ENCODE peak calls at places on chromosomes 1 and 21, in seven cellular contexts. C is IMR-90, L is H9, P is neuronal stem cell, Q is mesendoderm, O is mesenchymal stem cell, N is trophoblast cell. I is an unnamed sample.

GRCh38 chr1:204267191-204267601 is 53.4 kb upstream of the GOLT1A start:
- DNase-seq in Q (no peak), N (no peak), O (no peak), L (no peak), C (no peak), P (no peak), I (no peak)

GRCh38 chr21:41121785-41122415 is 46.1 kb upstream of the BACE2 start:
- DNase-seq in P (peak; percentile 78), N (peak; percentile 92), O (no peak), C (peak; percentile 63), Q (peak; percentile 90), L (peak; percentile 87), I (peak; percentile 56)

GRCh38 chr1:23103001-23103879 is 65.4 kb downstream of the LUZP1 start:
- DNase-seq in L (no peak), C (peak; percentile 63), N (no peak), O (peak; percentile 65), Q (no peak), P (no peak), I (no peak)

GRCh38 chr1:38671221-38671620 is 188.4 kb downstream of the RRAGC start:
- DNase-seq in N (no peak), O (no peak), P (no peak), L (peak; percentile 1), Q (no peak), C (no peak), I (no peak)

GRCh38 chr1:145960468-145961108 is 2.8 kb upstream of the LIX1L start:
- DNase-seq in N (peak; percentile 56), Q (peak; percentile 91), L (peak; percentile 92), O (peak; percentile 83), C (peak; percentile 51), P (peak; percentile 73), I (peak; percentile 92)

GRCh38 chr1:96973605-96974004 is 252.0 kb downstream of the PTBP2 start:
- DNase-seq in C (peak; percentile 33), P (no peak), O (no peak), Q (no peak), N (no peak), L (no peak), I (no peak)

GRCh38 chr1:65165269-65166002 is 17.4 kb downstream of the AK4 start:
- DNase-seq in Q (peak; percentile 52), C (no peak), L (peak; percentile 63), O (no peak), P (no peak), N (no peak), I (no peak)

GRCh38 chr1:205258313-205259176 is 30.8 kb downstream of the TMCC2 start:
- DNase-seq in L (no peak), C (peak; percentile 51), N (peak; percentile 27), O (peak; percentile 76), P (no peak), Q (peak; percentile 42), I (no peak)

GRCh38 chr1:22930235-22930912 is 42.3 kb downstream of the LACTBL1 start:
- DNase-seq in P (peak; percentile 75), C (peak; percentile 17), Q (peak; percentile 77), N (peak; percentile 23), O (peak; percentile 51), L (peak; percentile 84), I (peak; percentile 95)

GRCh38 chr21:17780539-17780938 is 38.6 kb downstream of the C21orf91 start:
- DNase-seq in P (no peak), Q (peak; percentile 8), N (peak; percentile 61), C (no peak), O (no peak), L (no peak), I (no peak)

DNA sequence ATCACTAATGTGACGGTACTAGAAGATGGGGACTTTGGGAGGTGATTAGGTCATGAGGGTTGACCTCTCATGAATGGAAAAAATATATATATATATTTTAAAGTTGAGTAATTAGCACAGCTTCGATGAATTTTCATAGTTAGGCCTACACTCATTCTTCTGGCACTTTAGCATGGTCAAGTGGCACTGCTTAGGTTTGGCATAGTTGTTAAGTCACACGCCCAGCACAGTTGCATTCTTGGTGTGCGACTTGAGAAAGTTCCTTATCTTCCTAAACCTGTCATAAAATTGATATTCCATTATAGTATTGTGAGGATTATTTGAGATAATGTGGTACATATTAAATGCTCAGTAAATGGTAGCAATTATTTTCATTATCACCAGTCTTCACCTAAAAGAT is 47.7 kb downstream of the MAN1A2 start:
- DNase-seq in N (no peak), C (no peak), P (no peak), Q (no peak), O (no peak), L (no peak), I (no peak)
- H2BK5ac ChIP-seq in N (no peak overlapping the region), C (no peak overlapping the region), P (no peak overlapping the region), Q (no peak overlapping the region), O (no peak overlapping the region), L (no peak overlapping the region), I (no peak overlapping the region)

GRCh38 chr1:75338974-75339483 is 204.8 kb downstream of the LHX8 start:
- DNase-seq in C (no peak), N (no peak), O (peak; percentile 13), Q (no peak), P (no peak), L (no peak), I (no peak)

GRCh38 chr1:75330633-75331032 is 196.4 kb downstream of the LHX8 start:
- DNase-seq in C (no peak), P (no peak), Q (no peak), N (no peak), O (peak; percentile 3), L (no peak), I (no peak)

DNA sequence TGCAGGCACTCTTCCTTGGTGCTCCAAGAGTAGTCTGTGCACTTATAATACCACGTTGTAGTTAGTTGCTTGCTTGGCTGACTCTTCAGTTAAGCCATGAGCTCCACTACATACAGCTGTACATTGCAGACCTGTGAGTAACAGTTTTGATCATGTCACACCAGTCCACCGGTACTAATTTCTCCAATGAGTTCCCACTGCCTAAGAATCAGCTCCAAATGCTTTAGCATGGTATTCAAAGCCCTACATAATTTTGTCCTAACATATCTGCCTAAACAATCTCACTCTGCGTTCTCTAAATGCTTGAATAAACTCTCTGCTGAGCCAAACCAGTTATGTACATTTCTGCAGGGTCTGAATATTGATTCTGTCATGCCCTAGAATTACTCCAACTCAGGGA is 200.7 kb downstream of the LHX8 start:
- DNase-seq in N (peak; percentile 75), O (no peak), P (no peak), L (no peak), Q (no peak), C (no peak), I (no peak)
- H2BK5ac ChIP-seq in N (no peak overlapping the region), O (no peak overlapping the region), P (no peak overlapping the region), L (no peak overlapping the region), Q (no peak overlapping the region), C (no peak overlapping the region), I (no peak overlapping the region)

GRCh38 chr1:246959944-246960693 is 28.4 kb upstream of the AHCTF1 start:
- DNase-seq in L (no peak), P (no peak), O (no peak), C (no peak), Q (no peak), N (no peak), I (no peak)
- H2BK5ac ChIP-seq in L (no peak overlapping the region), P (no peak overlapping the region), O (no peak overlapping the region), C (no peak overlapping the region), Q (no peak overlapping the region), N (no peak overlapping the region), I (no peak overlapping the region)

DNA sequence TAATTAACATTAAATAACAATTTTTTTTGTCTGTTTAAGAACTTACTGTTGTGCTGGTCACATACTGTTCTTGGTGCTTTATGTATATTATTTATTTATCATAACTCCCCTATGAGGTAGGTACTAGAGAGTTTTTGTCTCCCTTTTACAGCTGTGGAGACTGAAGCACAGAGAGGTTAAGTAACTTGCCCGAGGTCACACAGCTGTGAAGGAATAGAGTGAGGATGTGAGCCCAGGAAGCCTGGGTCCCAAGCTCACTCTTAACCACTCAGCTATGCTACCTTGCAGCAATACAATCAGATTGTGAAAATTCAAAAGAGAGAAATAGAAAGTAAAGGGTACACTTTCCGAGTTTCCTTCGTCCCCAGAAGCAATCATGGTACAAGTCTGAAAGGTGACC is 35.6 kb upstream of the FHAD1 start:
- DNase-seq in C (no peak), L (no peak), Q (no peak), P (no peak), N (no peak), O (no peak), I (no peak)
- H2BK5ac ChIP-seq in C (no peak overlapping the region), L (no peak overlapping the region), Q (no peak overlapping the region), P (no peak overlapping the region), N (no peak overlapping the region), O (no peak overlapping the region), I (no peak overlapping the region)

DNA sequence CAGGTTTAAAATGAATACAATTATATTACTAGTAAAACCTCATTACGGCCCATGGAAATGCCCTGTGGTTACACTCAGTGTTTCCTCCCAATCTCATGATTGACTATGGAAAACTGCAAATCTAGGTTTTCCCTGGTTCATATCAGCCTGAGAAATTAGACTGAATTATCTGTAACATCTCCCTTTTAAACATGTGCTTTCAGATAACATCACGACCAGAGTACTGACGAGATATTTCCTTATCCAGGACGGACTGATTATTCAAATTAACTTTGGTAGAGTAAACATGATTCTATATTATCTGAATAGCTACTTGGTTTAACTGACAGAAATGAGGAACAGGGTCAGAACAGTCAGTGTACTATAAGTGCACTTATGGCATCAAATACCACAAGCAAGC is 82.3 kb downstream of the RGS7 start:
- DNase-seq in C (no peak), Q (no peak), O (no peak), L (no peak), P (no peak), N (no peak), I (no peak)
- H2BK5ac ChIP-seq in C (no peak overlapping the region), Q (no peak overlapping the region), O (no peak overlapping the region), L (no peak overlapping the region), P (no peak overlapping the region), N (no peak overlapping the region), I (no peak overlapping the region)

DNA sequence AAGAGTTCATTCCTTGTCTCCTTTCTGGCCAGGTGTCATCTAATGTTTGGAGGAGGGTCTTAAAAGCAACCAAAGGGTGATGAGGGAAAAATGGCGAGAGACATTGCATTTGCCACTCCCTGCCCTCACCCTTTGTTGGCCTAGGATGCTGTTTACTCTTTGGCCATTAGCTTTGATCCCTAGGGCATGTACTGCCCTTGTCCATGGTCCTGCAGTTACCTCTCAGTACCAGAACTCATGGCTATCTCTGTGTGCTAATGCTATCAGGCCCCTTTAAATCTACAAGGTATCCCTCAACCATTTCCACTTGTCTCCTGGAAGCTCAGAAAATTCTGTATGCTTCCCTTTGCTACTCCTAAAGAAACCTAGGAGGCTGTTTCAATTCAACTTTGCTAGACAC is 424.8 kb upstream of the PLXNA2 start:
- DNase-seq in N (no peak), O (no peak), Q (peak; percentile 65), P (no peak), C (no peak), L (peak; percentile 29), I (no peak)
- H2BK5ac ChIP-seq in N (no peak overlapping the region), O (no peak overlapping the region), Q (no peak overlapping the region), P (no peak overlapping the region), C (no peak overlapping the region), L (no peak overlapping the region), I (no peak overlapping the region)

DNA sequence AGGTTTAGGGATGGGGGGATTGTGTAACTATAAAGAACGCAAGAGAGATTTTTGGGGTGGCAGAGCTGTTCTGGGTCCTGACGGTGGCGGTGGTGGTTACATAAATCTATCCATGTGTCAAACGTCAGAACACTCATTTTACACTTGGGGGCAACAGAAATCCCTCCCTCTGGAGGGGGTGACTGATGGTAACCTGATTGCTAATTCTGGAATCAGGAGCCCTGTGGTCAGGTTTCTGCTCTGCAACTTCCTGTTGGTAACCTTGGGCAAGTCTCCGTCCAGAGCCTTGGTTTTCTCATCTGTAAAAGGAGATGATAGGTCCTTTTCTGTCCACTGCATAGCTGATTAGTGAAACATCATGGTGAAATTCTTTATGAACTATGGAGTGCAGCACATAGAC is 40.9 kb downstream of the ALPL start:
- DNase-seq in O (no peak), L (no peak), Q (no peak), N (no peak), C (peak; percentile 50), P (no peak), I (no peak)
- H2BK5ac ChIP-seq in O (no peak overlapping the region), L (no peak overlapping the region), Q (no peak overlapping the region), N (no peak overlapping the region), C (no peak overlapping the region), P (no peak overlapping the region), I (no peak overlapping the region)

GRCh38 chr1:26370591-26371382 is 1.8 kb downstream of the ZNF683 start:
- DNase-seq in Q (no peak), C (no peak), P (no peak), O (no peak), N (no peak), L (no peak), I (no peak)
- H2BK5ac ChIP-seq in Q (peak overlapping the region; percentile 58), C (no peak overlapping the region), P (peak overlapping the region; percentile 61), O (no peak overlapping the region), N (no peak overlapping the region), L (no peak overlapping the region), I (no peak overlapping the region)

I was measured in H1.